ENCODE peak calls at places on chromosome 16, in ten cellular contexts. B, Y, M, A, O, E, F, R, C and L are unnamed samples.

GRCh38 chr16:23771642-23772041 is 16.8 kb downstream of the CHP2 start:
- DNase-seq in B (no peak), Y (no peak), M (no peak), A (no peak), O (peak), E (no peak), F (no peak), R (no peak), C (no peak), L (peak)

GRCh38 chr16:81335669-81336068 is 20.9 kb downstream of the GAN start:
- DNase-seq in B (no peak), Y (peak), M (no peak), A (no peak), O (no peak), E (no peak), F (no peak), R (no peak), C (no peak), L (no peak)

GRCh38 chr16:66036775-66037715 is 329.4 kb upstream of the CDH5 start:
- DNase-seq in B (no peak), Y (no peak), M (no peak), A (no peak), O (no peak), E (no peak), F (peak), R (no peak), C (no peak), L (no peak)

GRCh38 chr16:55323637-55324490 is at the start of gene IRX6:
- DNase-seq in B (no peak), Y (no peak), M (no peak), A (no peak), O (no peak), E (no peak), F (no peak), R (no peak), C (no peak), L (no peak)

GRCh38 chr16:5466551-5466950 is 369.0 kb upstream of the EEF2KMT start:
- DNase-seq in B (no peak), Y (no peak), M (no peak), A (no peak), O (no peak), E (no peak), F (no peak), R (no peak), C (no peak), L (no peak)

GRCh38 chr16:87173294-87173883 is 143.8 kb downstream of the C16orf95 start:
- DNase-seq in B (no peak), Y (no peak), M (no peak), A (no peak), O (no peak), E (peak), F (no peak), R (no peak), C (no peak), L (no peak)

GRCh38 chr16:610513-611381 is 20.0 kb upstream of the WFIKKN1 start:
- DNase-seq in B (no peak), Y (peak), M (no peak), A (peak), O (peak), E (no peak), F (peak), R (no peak), C (peak), L (no peak)

GRCh38 chr16:88284626-88285513 is 97.9 kb upstream of the ZNF469 start:
- DNase-seq in B (no peak), Y (no peak), M (no peak), A (no peak), O (no peak), E (no peak), F (no peak), R (no peak), C (no peak), L (no peak)

GRCh38 chr16:53090271-53090590 is 35.4 kb downstream of the CHD9 start:
- DNase-seq in B (no peak), Y (no peak), M (no peak), A (no peak), O (no peak), E (peak), F (no peak), R (no peak), C (no peak), L (no peak)

GRCh38 chr16:57304169-57305061 is 19.9 kb upstream of the PLLP start:
- DNase-seq in B (no peak), Y (no peak), M (peak), A (no peak), O (peak), E (peak), F (peak), R (peak), C (no peak), L (no peak)

GRCh38 chr16:1082266-1082951 is 9.9 kb downstream of the SSTR5 start:
- DNase-seq in B (peak), Y (no peak), M (peak), A (no peak), O (peak), E (peak), F (peak), R (no peak), C (no peak), L (no peak)

GRCh38 chr16:79278506-79278905 is 322.0 kb downstream of the MAF start:
- DNase-seq in B (no peak), Y (peak), M (no peak), A (no peak), O (no peak), E (no peak), F (no peak), R (no peak), C (no peak), L (no peak)

GRCh38 chr16:8630205-8630953 is 8.9 kb downstream of the METTL22 start:
- DNase-seq in B (no peak), Y (no peak), M (no peak), A (no peak), O (no peak), E (no peak), F (no peak), R (no peak), C (no peak), L (no peak)

GRCh38 chr16:87325480-87325879 is 8.3 kb upstream of the C16orf95 start:
- DNase-seq in B (no peak), Y (no peak), M (peak), A (no peak), O (no peak), E (no peak), F (no peak), R (no peak), C (no peak), L (no peak)